ENCODE peak calls at places on chromosomes 4 and X, in eight cellular contexts. One of them, this sample, is unnamed.

GRCh38 chr4:140103676-140104075 is 50.3 kb downstream of the MAML3 start:
- DNase-seq in HCT116: no peak
- DNase-seq in GM12878: peak
- DNase-seq in HepG2: no peak
- DNase-seq in SK-N-SH: no peak
- DNase-seq in K562: no peak
- DNase-seq in A549: peak
- DNase-seq in H1: no peak
- DNase-seq in this sample: peak

GRCh38 chr4:4712800-4713528 is 146.5 kb upstream of the MSX1 start:
- DNase-seq in HCT116: no peak
- DNase-seq in GM12878: no peak
- DNase-seq in HepG2: peak
- DNase-seq in K562: no peak
- DNase-seq in A549: no peak
- DNase-seq in H1: no peak
- DNase-seq in SK-N-SH: no peak
- DNase-seq in this sample: no peak

GRCh38 chr4:8640816-8641215 is 48.3 kb downstream of the CPZ start:
- DNase-seq in HepG2: no peak
- DNase-seq in H1: no peak
- DNase-seq in GM12878: no peak
- DNase-seq in SK-N-SH: no peak
- DNase-seq in HCT116: no peak
- DNase-seq in K562: no peak
- DNase-seq in A549: no peak
- DNase-seq in this sample: no peak

GRCh38 chrX:15292861-15293260 is 22.6 kb downstream of the ASB11 start:
- DNase-seq in H1: no peak
- DNase-seq in A549: no peak
- DNase-seq in SK-N-SH: no peak
- DNase-seq in GM12878: no peak
- DNase-seq in K562: no peak
- DNase-seq in HCT116: no peak
- DNase-seq in HepG2: no peak
- DNase-seq in this sample: no peak

GRCh38 chrX:26871967-26872366 is 591.2 kb downstream of the PPP4R3C start:
- DNase-seq in A549: no peak
- DNase-seq in K562: no peak
- DNase-seq in H1: no peak
- DNase-seq in GM12878: no peak
- DNase-seq in HCT116: no peak
- DNase-seq in SK-N-SH: no peak
- DNase-seq in HepG2: no peak
- DNase-seq in this sample: no peak

GRCh38 chrX:10615931-10616780 is 4.2 kb downstream of the MID1 start:
- DNase-seq in H1: no peak
- DNase-seq in HepG2: no peak
- DNase-seq in K562: peak
- DNase-seq in HCT116: no peak
- DNase-seq in GM12878: no peak
- DNase-seq in A549: peak
- DNase-seq in SK-N-SH: peak
- DNase-seq in this sample: peak

GRCh38 chrX:129932792-129933321 is 26.9 kb downstream of the UTP14A start:
- DNase-seq in H1: no peak
- DNase-seq in K562: peak
- DNase-seq in HepG2: no peak
- DNase-seq in HCT116: no peak
- DNase-seq in SK-N-SH: no peak
- DNase-seq in A549: peak
- DNase-seq in GM12878: no peak
- DNase-seq in this sample: no peak

GRCh38 chrX:68842351-68842750 is 13.5 kb downstream of the EFNB1 start:
- DNase-seq in GM12878: no peak
- DNase-seq in HCT116: no peak
- DNase-seq in K562: no peak
- DNase-seq in H1: no peak
- DNase-seq in HepG2: no peak
- DNase-seq in SK-N-SH: no peak
- DNase-seq in A549: no peak
- DNase-seq in this sample: no peak

GRCh38 chr4:144787365-144788263 is 141.7 kb downstream of the HHIP start:
- DNase-seq in HCT116: peak
- DNase-seq in SK-N-SH: peak
- DNase-seq in GM12878: no peak
- DNase-seq in HepG2: peak
- DNase-seq in K562: peak
- DNase-seq in H1: no peak
- DNase-seq in A549: peak
- DNase-seq in this sample: peak

GRCh38 chr4:84583871-84584373 is 995 bp downstream of the CDS1 start:
- DNase-seq in GM12878: no peak
- DNase-seq in HCT116: no peak
- DNase-seq in HepG2: no peak
- DNase-seq in K562: no peak
- DNase-seq in A549: no peak
- DNase-seq in SK-N-SH: peak
- DNase-seq in H1: no peak
- DNase-seq in this sample: no peak
- TF ChIP-seq RAD21 in GM12878: no peak
- TF ChIP-seq RAD21 in HCT116: no peak
- TF ChIP-seq RAD21 in HepG2: no peak
- TF ChIP-seq RAD21 in K562: no peak
- TF ChIP-seq RAD21 in A549: no peak
- TF ChIP-seq RAD21 in SK-N-SH: no peak
- TF ChIP-seq RAD21 in H1: no peak
- TF ChIP-seq RAD21 in this sample: no peak

DNA sequence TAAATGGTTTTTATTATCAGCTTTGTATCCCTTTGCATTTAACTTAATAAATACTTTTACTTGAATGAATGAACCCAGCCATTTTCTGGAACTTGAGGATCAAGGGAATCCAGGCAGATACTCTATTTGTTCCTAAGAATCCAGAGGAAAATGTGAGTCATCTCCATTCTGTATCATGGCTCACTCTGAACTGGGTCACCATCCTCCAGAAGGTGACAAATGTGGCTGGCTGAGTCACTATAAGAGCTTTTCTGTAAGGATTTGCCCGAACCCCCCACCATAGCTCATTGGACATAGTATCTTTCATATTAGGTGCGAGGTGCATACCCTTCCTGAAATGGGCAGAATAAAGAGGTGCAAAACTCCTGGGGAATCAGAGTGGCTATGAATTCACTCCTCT is 25.8 kb downstream of the RTL9 start:
- DNase-seq in SK-N-SH: no peak
- DNase-seq in H1: no peak
- DNase-seq in HCT116: peak
- DNase-seq in K562: no peak
- DNase-seq in GM12878: no peak
- DNase-seq in A549: no peak
- DNase-seq in HepG2: no peak
- DNase-seq in this sample: peak
- TF ChIP-seq RAD21 in SK-N-SH: no peak
- TF ChIP-seq RAD21 in H1: no peak
- TF ChIP-seq RAD21 in HCT116: no peak
- TF ChIP-seq RAD21 in K562: no peak
- TF ChIP-seq RAD21 in GM12878: no peak
- TF ChIP-seq RAD21 in A549: no peak
- TF ChIP-seq RAD21 in HepG2: no peak
- TF ChIP-seq RAD21 in this sample: no peak

DNA sequence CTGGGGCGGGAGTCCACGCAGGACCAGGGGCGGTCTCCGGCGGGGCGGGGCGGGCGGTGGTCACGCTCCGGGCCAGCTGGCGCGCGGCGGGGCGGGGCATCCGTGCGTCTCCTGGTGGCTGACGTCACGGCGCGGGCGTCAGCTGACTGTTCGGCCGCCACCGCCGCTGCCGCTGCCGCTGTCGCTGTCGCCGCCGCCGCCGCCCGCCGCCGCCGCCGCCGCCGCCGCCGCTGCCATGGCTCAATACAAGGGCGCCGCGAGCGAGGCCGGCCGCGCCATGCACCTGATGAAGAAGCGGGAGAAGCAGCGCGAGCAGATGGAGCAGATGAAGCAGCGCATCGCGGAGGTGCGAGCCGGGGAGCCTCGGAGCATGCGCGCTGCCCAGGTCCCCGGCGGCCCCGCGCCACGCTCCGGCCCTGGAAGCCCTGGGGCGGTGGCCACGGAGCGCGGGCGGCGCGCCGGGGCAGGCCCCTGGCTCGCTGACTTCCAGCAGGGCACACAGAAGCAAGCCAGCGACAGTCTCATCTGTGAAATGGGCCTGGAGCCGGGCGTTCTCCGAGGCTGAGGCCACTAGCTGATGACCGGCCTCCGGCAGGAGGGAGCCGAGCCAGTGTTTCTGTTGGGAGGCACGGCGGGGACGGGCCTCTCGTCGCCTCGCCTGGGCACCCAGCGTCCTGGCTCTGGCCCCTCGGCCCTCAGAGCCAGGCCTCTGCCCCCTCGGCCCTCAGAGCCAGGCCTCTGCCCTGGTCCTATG is at the start of gene FAM50A:
- DNase-seq in H1: no peak
- DNase-seq in HepG2: no peak
- DNase-seq in SK-N-SH: peak
- DNase-seq in GM12878: no peak
- DNase-seq in K562: peak
- DNase-seq in HCT116: no peak
- DNase-seq in A549: peak
- DNase-seq in this sample: peak
- TF ChIP-seq RAD21 in H1: no peak
- TF ChIP-seq RAD21 in HepG2: no peak
- TF ChIP-seq RAD21 in SK-N-SH: no peak
- TF ChIP-seq RAD21 in GM12878: no peak
- TF ChIP-seq RAD21 in K562: no peak
- TF ChIP-seq RAD21 in HCT116: no peak
- TF ChIP-seq RAD21 in A549: no peak
- TF ChIP-seq RAD21 in this sample: no peak

GRCh38 chrX:55818673-55819375 is 101.3 kb downstream of the RRAGB start:
- DNase-seq in HepG2: no peak
- DNase-seq in HCT116: no peak
- DNase-seq in K562: no peak
- DNase-seq in GM12878: no peak
- DNase-seq in A549: no peak
- DNase-seq in SK-N-SH: no peak
- DNase-seq in H1: no peak
- DNase-seq in this sample: no peak
- TF ChIP-seq RAD21 in HepG2: no peak
- TF ChIP-seq RAD21 in HCT116: no peak
- TF ChIP-seq RAD21 in K562: no peak
- TF ChIP-seq RAD21 in GM12878: no peak
- TF ChIP-seq RAD21 in A549: no peak
- TF ChIP-seq RAD21 in SK-N-SH: no peak
- TF ChIP-seq RAD21 in H1: no peak
- TF ChIP-seq RAD21 in this sample: no peak

DNA sequence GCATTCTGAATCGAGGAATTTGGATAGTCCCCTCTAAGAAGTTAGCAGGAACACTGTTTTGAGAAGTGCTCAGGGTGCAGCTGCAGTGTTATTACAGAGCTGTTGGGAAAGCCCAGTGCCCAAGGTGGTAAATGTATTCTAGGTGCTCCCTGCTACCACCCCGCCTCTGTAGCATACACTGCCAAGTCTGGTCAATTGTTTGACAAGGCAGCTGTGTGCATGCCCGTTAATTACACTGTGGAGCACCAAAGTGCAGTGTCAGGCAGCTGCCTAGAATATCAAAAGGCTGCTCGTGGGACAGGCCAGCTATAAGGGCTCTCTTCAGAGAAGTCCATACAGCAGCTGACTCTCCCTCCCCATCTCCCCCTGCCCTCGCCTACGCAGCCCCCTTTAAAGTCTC is 99.9 kb upstream of the KLHL13 start:
- DNase-seq in K562: no peak
- DNase-seq in H1: no peak
- DNase-seq in GM12878: no peak
- DNase-seq in A549: no peak
- DNase-seq in HepG2: no peak
- DNase-seq in HCT116: no peak
- DNase-seq in SK-N-SH: no peak
- DNase-seq in this sample: no peak
- TF ChIP-seq RAD21 in K562: no peak
- TF ChIP-seq RAD21 in H1: no peak
- TF ChIP-seq RAD21 in GM12878: no peak
- TF ChIP-seq RAD21 in A549: no peak
- TF ChIP-seq RAD21 in HepG2: no peak
- TF ChIP-seq RAD21 in HCT116: no peak
- TF ChIP-seq RAD21 in SK-N-SH: no peak
- TF ChIP-seq RAD21 in this sample: no peak

DNA sequence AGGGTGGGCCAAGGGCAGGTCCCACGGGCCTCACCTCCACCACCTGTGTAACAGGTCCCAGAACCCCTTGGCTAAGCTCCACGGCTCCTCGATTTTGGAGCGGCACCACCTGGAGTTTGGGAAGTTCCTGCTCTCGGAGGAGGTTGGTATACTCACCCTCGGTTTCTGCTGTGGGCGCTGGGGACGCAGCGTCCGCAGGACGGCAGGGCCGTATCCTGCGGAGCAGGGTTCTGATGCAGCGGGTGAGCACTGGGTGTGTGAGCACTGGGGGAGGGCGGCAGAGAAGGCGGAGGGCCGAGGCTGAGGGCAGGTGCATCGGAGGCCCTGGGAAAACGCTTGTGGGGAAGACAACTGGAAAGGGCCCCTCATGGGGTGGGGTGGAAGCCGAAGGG is 11.0 kb downstream of the ATP5ME start:
- DNase-seq in A549: no peak
- DNase-seq in GM12878: no peak
- DNase-seq in K562: no peak
- DNase-seq in SK-N-SH: no peak
- DNase-seq in HepG2: no peak
- DNase-seq in HCT116: no peak
- DNase-seq in H1: no peak
- DNase-seq in this sample: no peak
- TF ChIP-seq RAD21 in A549: no peak
- TF ChIP-seq RAD21 in GM12878: no peak
- TF ChIP-seq RAD21 in K562: no peak
- TF ChIP-seq RAD21 in SK-N-SH: no peak
- TF ChIP-seq RAD21 in HepG2: no peak
- TF ChIP-seq RAD21 in HCT116: no peak
- TF ChIP-seq RAD21 in H1: no peak
- TF ChIP-seq RAD21 in this sample: no peak

GRCh38 chr4:113449407-113449974 is 312.0 kb downstream of the CAMK2D start:
- DNase-seq in A549: no peak
- DNase-seq in HCT116: no peak
- DNase-seq in GM12878: no peak
- DNase-seq in K562: no peak
- DNase-seq in H1: no peak
- DNase-seq in HepG2: no peak
- DNase-seq in SK-N-SH: no peak
- DNase-seq in this sample: no peak
- TF ChIP-seq RAD21 in A549: no peak
- TF ChIP-seq RAD21 in HCT116: no peak
- TF ChIP-seq RAD21 in GM12878: no peak
- TF ChIP-seq RAD21 in K562: no peak
- TF ChIP-seq RAD21 in H1: no peak
- TF ChIP-seq RAD21 in HepG2: no peak
- TF ChIP-seq RAD21 in SK-N-SH: no peak
- TF ChIP-seq RAD21 in this sample: no peak

This sample was measured in IMR-90.